ENCODE peak calls at places on chromosomes 4 and X, in five cellular contexts. N is mesenchymal stem cell, J is colonic mucosa, T is aorta, H is stomach. P is an unnamed sample.

GRCh38 chr4:85522836-85523235 is 47.9 kb downstream of the ARHGAP24 start:
- DNase-seq in N (no peak), J (no peak), T (no peak), H (no peak), P (no peak)

GRCh38 chr4:176981074-176981473 is 188.4 kb upstream of the VEGFC start:
- DNase-seq in N (no peak), J (no peak), T (no peak), H (no peak), P (no peak)

GRCh38 chr4:22508376-22508775 is 7.5 kb downstream of the ADGRA3 start:
- DNase-seq in N (peak), J (no peak), T (no peak), H (no peak), P (no peak)

GRCh38 chr4:87220094-87220831 is at the start of gene KLHL8:
- DNase-seq in N (peak), J (peak), T (peak), H (peak), P (peak)

GRCh38 chr4:121256346-121256745 is 92.2 kb upstream of the TNIP3 start:
- DNase-seq in N (peak), J (no peak), T (no peak), H (no peak), P (peak)

GRCh38 chr4:7199129-7199725 is 6.9 kb downstream of the SORCS2 start:
- DNase-seq in N (no peak), J (no peak), T (peak), H (no peak), P (no peak)

GRCh38 chr4:61443813-61444510 is 243.8 kb downstream of the ADGRL3 start:
- DNase-seq in N (peak), J (no peak), T (no peak), H (no peak), P (no peak)

GRCh38 chr4:114782842-114783595 is 184.4 kb downstream of the UGT8 start:
- DNase-seq in N (peak), J (no peak), T (no peak), H (no peak), P (no peak)

GRCh38 chr4:81376720-81377119 is 95.0 kb downstream of the RASGEF1B start:
- DNase-seq in N (no peak), J (no peak), T (no peak), H (no peak), P (no peak)

GRCh38 chr4:42519803-42520417 is 122.6 kb downstream of the SHISA3 start:
- DNase-seq in N (peak), J (peak), T (no peak), H (peak), P (peak)

GRCh38 chrX:130682990-130683389 is 220.0 kb downstream of the ENOX2 start:
- DNase-seq in N (peak), J (no peak), T (no peak), H (no peak), P (no peak)

GRCh38 chr4:7156273-7157139 is 35.8 kb upstream of the SORCS2 start:
- DNase-seq in N (peak), J (peak), T (no peak), H (no peak), P (no peak)

GRCh38 chr4:182014989-182015388 is 228.2 kb upstream of the TENM3 start:
- DNase-seq in N (no peak), J (no peak), T (no peak), H (no peak), P (no peak)

GRCh38 chrX:69314436-69315348 is 149.4 kb upstream of the PJA1 start:
- DNase-seq in N (no peak), J (peak), T (no peak), H (peak), P (no peak)

GRCh38 chr4:107392951-107393350 is 327.1 kb downstream of the PAPSS1 start:
- DNase-seq in N (peak), J (peak), T (no peak), H (no peak), P (no peak)

GRCh38 chrX:64321507-64321906 is 73.7 kb downstream of the MTMR8 start:
- DNase-seq in N (no peak), J (no peak), T (no peak), H (no peak), P (no peak)

GRCh38 chrX:45502396-45502795 is 301.7 kb upstream of the DIPK2B start:
- DNase-seq in N (no peak), J (no peak), T (no peak), H (no peak), P (no peak)

GRCh38 chrX:45505214-45505613 is 304.5 kb upstream of the DIPK2B start:
- DNase-seq in N (peak), J (no peak), T (no peak), H (no peak), P (no peak)

GRCh38 chrX:45508459-45508858 is 307.8 kb upstream of the DIPK2B start:
- DNase-seq in N (peak), J (no peak), T (no peak), H (no peak), P (no peak)

DNA sequence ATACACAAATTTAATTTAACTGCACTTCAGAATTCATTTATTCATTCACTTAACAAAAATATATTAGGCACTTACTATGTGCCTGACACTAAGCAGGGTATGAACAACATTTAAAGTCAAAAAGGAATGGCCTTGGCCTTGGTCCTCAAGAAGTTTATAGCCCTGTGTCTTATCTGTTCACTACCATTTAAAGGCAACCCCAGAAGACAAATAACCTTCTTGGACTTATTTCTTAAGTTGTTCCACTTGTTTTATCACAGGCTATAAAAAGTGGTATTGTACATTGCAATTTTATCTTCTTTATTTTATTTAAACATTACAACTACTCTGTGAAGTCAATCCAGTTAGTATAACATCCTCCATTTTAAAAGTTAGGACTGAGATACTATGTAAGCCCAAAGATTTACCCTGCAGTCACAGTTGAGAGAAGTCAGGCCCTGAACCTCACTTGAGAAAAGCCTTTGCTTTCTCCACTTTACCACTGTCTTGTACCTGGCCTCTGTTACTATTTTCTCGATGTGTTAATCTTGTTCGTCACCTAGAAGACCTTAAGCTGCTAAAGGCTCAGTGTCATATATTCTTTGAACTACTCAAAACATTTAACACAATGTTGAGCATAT is 305.6 kb upstream of the DIPK2B start:
- DNase-seq in N (peak), J (no peak), T (no peak), H (no peak), P (no peak)
- H3K27ac ChIP-seq in N (peak), J (peak), T (no peak), H (peak), P (no peak)

GRCh38 chr4:15690020-15690809 is 8.6 kb downstream of the FAM200B start:
- DNase-seq in N (peak), J (no peak), T (no peak), H (no peak), P (peak)
- H3K27ac ChIP-seq in N (peak), J (no peak), T (no peak), H (peak), P (peak)

GRCh38 chr4:43757147-43757546 is 691.5 kb downstream of the KCTD8 start:
- DNase-seq in N (no peak), J (no peak), T (no peak), H (peak), P (no peak)
- H3K27ac ChIP-seq in N (no peak), J (no peak), T (no peak), H (peak), P (no peak)

DNA sequence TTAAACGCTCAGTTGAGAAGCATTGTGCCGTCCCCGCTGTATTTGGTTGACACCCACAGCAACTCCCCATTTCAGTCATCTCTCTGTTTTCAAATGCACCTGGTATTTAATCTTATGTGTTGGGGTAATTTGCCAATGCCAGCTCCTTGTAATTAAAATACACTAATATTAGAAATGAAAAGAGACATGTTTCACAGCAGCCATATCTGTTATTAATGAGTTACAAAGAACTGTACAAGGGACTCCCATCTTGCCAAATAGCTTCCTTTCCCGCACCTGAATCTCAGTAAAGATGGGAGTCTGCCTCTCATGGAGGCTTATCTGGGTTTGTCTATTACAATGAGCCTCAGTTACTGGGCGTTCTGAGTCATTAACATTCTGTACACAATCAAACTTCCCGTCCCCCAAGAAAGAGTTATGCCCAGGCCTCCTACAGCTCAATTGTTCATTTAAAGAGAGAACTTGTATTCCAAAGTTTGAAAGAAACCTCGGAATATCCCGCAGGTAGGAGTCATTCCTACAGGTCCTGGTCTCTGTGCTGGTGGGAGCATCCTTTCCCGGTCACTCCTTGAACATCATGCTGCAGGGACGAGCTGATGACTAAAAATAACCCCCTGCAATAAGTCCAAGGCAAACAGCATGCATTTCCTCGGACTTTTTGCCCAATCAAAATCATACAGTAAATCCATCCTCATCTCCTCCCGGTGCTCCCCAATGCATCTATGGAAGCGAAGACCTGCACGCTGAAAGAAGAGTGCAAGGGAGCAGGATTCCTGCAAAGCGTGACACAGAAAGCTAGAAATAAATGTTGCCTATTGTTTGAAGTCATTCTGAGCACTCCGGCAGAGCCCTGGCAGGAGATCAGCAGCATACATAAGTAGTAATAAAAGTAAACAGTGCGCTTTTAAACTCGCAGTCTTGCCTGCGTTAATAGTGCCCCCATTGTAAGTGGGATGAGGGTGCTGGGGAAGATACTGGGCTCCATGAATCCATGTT is 926 bp downstream of the NDP start:
- DNase-seq in N (no peak), J (no peak), T (no peak), H (no peak), P (no peak)
- H3K27ac ChIP-seq in N (no peak), J (no peak), T (no peak), H (no peak), P (no peak)

GRCh38 chrX:73863852-73864251 is 300.9 kb downstream of the CHIC1 start:
- DNase-seq in N (no peak), J (no peak), T (no peak), H (no peak), P (no peak)

GRCh38 chrX:73855546-73855945 is 292.5 kb downstream of the CHIC1 start:
- DNase-seq in N (peak), J (peak), T (no peak), H (peak), P (no peak)

GRCh38 chrX:73863268-73863667 is 300.3 kb downstream of the CHIC1 start:
- DNase-seq in N (no peak), J (no peak), T (no peak), H (no peak), P (no peak)

GRCh38 chrX:73859622-73860021 is 296.6 kb downstream of the CHIC1 start:
- DNase-seq in N (no peak), J (no peak), T (no peak), H (no peak), P (no peak)
- H3K27ac ChIP-seq in N (no peak), J (no peak), T (no peak), H (no peak), P (no peak)